ENCODE peak calls at places on chromosomes 16 and 17, in five cellular contexts. G, K, L, H and B are unnamed samples.

GRCh38 chr17:58337126-58337599 is 8.6 kb upstream of the TSPOAP1 start:
- DNase-seq in G (no peak), K (no peak), L (no peak), H (peak; percentile 90), B (no peak)

GRCh38 chr16:10992797-10993196 is 48.4 kb downstream of the CLEC16A start:
- DNase-seq in G (no peak), K (peak; percentile 43), L (peak; percentile 36), H (peak; percentile 68), B (no peak)

GRCh38 chr17:38727661-38728220 is 2.4 kb upstream of the CISD3 start:
- DNase-seq in G (no peak), K (no peak), L (no peak), H (no peak), B (peak; percentile 58)

GRCh38 chr16:81610144-81610842 is 165.7 kb downstream of the CMIP start:
- DNase-seq in G (no peak), K (peak; percentile 58), L (no peak), H (no peak), B (peak; percentile 87)

GRCh38 chr17:59746849-59747445 is 39.5 kb downstream of the VMP1 start:
- DNase-seq in G (no peak), K (no peak), L (peak; percentile 82), H (peak; percentile 62), B (no peak)

GRCh38 chr17:34658796-34659195 is 79.4 kb downstream of the TMEM132E start:
- DNase-seq in G (no peak), K (no peak), L (no peak), H (no peak), B (no peak)

GRCh38 chr17:6862822-6863221 is 31.3 kb upstream of the TEKT1 start:
- DNase-seq in G (no peak), K (no peak), L (no peak), H (peak; percentile 52), B (no peak)

GRCh38 chr17:68106085-68106484 is 70.5 kb downstream of the KPNA2 start:
- DNase-seq in G (no peak), K (no peak), L (no peak), H (no peak), B (no peak)

GRCh38 chr16:77993586-77993985 is 28.8 kb upstream of the CLEC3A start:
- DNase-seq in G (no peak), K (no peak), L (no peak), H (no peak), B (no peak)

GRCh38 chr16:65751622-65752598 is 614.6 kb upstream of the CDH5 start:
- DNase-seq in G (no peak), K (no peak), L (no peak), H (no peak), B (no peak)

GRCh38 chr17:38693700-38694329 is 11.3 kb upstream of the MLLT6 start:
- DNase-seq in G (peak; percentile 71), K (peak; percentile 71), L (no peak), H (no peak), B (peak; percentile 93)

GRCh38 chr16:1989826-1990335 is at the start of gene SYNGR3:
- DNase-seq in G (no peak), K (no peak), L (no peak), H (no peak), B (no peak)

GRCh38 chr16:84874004-84874435 is 54.2 kb downstream of the CRISPLD2 start:
- DNase-seq in G (no peak), K (no peak), L (no peak), H (no peak), B (no peak)

GRCh38 chr17:62781356-62781755 is 26.8 kb downstream of the MARCHF10 start:
- DNase-seq in G (no peak), K (no peak), L (no peak), H (peak; percentile 30), B (no peak)

GRCh38 chr16:31067342-31067741 is 6.7 kb downstream of the ZNF668 start:
- DNase-seq in G (no peak), K (no peak), L (no peak), H (no peak), B (no peak)

GRCh38 chr16:31063495-31063842 is 10.6 kb downstream of the ZNF668 start:
- DNase-seq in G (no peak), K (no peak), L (no peak), H (no peak), B (no peak)

GRCh38 chr16:31061813-31062440 is 12.1 kb downstream of the ZNF668 start:
- DNase-seq in G (no peak), K (no peak), L (no peak), H (no peak), B (no peak)

GRCh38 chr16:31063843-31064611 is 10.0 kb downstream of the ZNF668 start:
- DNase-seq in G (no peak), K (no peak), L (no peak), H (no peak), B (no peak)

GRCh38 chr16:31064882-31065461 is 9.1 kb downstream of the ZNF668 start:
- DNase-seq in G (peak; percentile 70), K (no peak), L (peak; percentile 74), H (no peak), B (peak; percentile 81)
- TF ChIP-seq POLR2A in G (no peak), K (no peak), L (no peak), H (no peak), B (no peak)

DNA sequence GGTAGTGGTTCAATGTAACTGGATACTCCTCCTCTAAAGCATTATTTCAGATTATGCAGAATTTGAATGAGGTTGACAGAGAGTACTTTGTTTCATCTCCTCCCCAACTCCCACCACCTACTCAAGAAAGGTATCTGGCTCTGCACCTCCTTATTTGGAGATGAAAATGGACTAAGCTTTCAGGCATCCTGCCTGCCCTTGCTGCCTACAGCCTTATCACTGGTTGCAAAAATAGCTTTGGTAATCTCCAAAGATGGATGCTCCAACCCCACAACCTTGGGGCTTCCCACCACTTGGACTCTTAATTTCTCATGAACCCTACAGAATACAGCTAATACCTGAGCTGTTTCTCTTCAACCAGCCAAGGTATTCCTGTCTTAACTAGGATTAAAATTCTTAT is 45.3 kb upstream of the CORO6 start:
- DNase-seq in G (no peak), K (no peak), L (no peak), H (no peak), B (no peak)
- TF ChIP-seq POLR2A in G (no peak), K (no peak), L (no peak), H (no peak), B (no peak)

DNA sequence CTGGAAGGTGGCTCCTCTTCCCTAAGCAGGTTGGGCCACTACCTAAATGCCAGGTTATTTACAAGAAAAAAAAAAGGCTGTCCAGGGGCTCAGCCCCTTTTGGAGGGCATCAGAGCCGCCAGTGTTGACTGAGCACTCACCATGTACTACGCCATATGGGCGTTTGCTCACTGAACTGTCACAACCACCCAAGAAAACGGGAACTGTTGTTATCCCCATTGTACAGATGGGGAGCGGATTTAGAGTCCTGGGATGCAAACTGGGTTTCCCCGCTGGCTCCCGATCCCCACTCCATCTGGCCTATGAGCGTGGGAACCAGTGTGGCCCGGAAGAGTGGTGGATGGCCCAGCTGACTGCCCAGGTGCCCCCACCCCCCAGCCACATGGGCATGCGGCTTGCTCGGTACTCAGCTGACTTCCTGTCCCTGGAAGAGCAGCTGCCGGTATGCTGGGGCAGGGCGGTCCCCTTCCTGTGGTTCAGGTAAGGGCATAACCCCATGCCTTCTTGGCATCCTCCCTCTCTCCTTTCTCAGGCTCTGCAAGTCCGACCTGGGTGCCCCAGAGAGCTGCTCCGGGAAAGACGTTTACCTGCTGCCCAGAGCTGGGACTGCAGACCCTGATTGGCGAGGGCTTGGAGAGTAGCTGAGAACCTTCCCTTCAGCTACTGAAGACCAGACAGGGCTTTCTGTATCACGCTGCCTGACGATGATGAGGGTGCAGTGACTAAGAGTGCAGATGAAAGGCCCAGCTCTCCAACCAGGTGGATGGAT is 16.3 kb downstream of the SOCS3 start:
- DNase-seq in G (no peak), K (peak; percentile 50), L (no peak), H (peak; percentile 57), B (no peak)
- TF ChIP-seq POLR2A in G (no peak), K (no peak), L (no peak), H (no peak), B (no peak)

DNA sequence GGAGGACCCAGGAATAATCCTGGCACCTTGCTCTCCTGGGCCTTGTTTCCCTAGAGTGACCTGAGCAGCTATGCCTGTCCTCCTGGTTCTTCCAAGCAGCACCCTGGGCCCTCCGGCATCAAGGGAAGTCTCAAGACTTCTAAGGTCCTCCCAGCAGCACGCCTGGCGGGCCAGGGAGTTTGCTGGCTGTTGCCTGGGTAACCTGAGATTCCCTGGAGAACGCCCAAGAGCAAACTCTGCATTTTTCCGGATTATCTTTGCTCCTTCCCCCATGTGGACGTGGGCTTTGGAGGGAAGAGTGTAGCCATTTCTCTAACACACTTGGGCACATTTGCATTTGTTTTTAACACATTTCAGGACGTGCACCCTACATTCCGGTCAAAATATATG is 116.8 kb downstream of the ADCY9 start:
- DNase-seq in G (no peak), K (no peak), L (peak; percentile 29), H (no peak), B (no peak)
- TF ChIP-seq POLR2A in G (no peak), K (no peak), L (no peak), H (no peak), B (no peak)